ENCODE peak calls at places on chromosomes 3 and 15, in nine cellular contexts. One of them, this sample, is unnamed.

GRCh38 chr15:69338535-69339213 is 40.0 kb downstream of the PAQR5 start:
- DNase-seq in lung: no peak
- DNase-seq in heart left ventricle: no peak
- DNase-seq in AG04450: no peak
- DNase-seq in vagina: no peak
- DNase-seq in fibroblast of lung: peak
- DNase-seq in PC-9: no peak
- DNase-seq in A549: no peak
- DNase-seq in Panc1: no peak
- DNase-seq in this sample: no peak

GRCh38 chr3:148466143-148466542 is 231.6 kb upstream of the AGTR1 start:
- DNase-seq in heart left ventricle: no peak
- DNase-seq in fibroblast of lung: peak
- DNase-seq in A549: no peak
- DNase-seq in AG04450: no peak
- DNase-seq in lung: no peak
- DNase-seq in PC-9: no peak
- DNase-seq in vagina: no peak
- DNase-seq in Panc1: no peak
- DNase-seq in this sample: no peak

GRCh38 chr3:184289426-184289938 is 9.6 kb upstream of the PSMD2 start:
- DNase-seq in lung: peak
- DNase-seq in fibroblast of lung: peak
- DNase-seq in Panc1: peak
- DNase-seq in AG04450: no peak
- DNase-seq in PC-9: peak
- DNase-seq in heart left ventricle: no peak
- DNase-seq in A549: peak
- DNase-seq in vagina: no peak
- DNase-seq in this sample: peak

GRCh38 chr3:54278960-54279359 is 156.6 kb downstream of the CACNA2D3 start:
- DNase-seq in A549: no peak
- DNase-seq in AG04450: no peak
- DNase-seq in heart left ventricle: no peak
- DNase-seq in lung: no peak
- DNase-seq in Panc1: no peak
- DNase-seq in fibroblast of lung: peak
- DNase-seq in vagina: no peak
- DNase-seq in PC-9: no peak
- DNase-seq in this sample: no peak

GRCh38 chr15:55403531-55403930 is 4.6 kb downstream of the CCPG1 start:
- DNase-seq in vagina: no peak
- DNase-seq in fibroblast of lung: peak
- DNase-seq in Panc1: no peak
- DNase-seq in heart left ventricle: no peak
- DNase-seq in PC-9: peak
- DNase-seq in AG04450: no peak
- DNase-seq in lung: no peak
- DNase-seq in A549: no peak
- DNase-seq in this sample: no peak

GRCh38 chr15:101092186-101092866 is 159.5 kb downstream of the CHSY1 start:
- DNase-seq in Panc1: no peak
- DNase-seq in vagina: no peak
- DNase-seq in lung: no peak
- DNase-seq in A549: no peak
- DNase-seq in AG04450: no peak
- DNase-seq in fibroblast of lung: peak
- DNase-seq in heart left ventricle: no peak
- DNase-seq in PC-9: no peak
- DNase-seq in this sample: peak

GRCh38 chr3:87167634-87168456 is 59.3 kb upstream of the CHMP2B start:
- DNase-seq in heart left ventricle: no peak
- DNase-seq in fibroblast of lung: peak
- DNase-seq in PC-9: no peak
- DNase-seq in A549: peak
- DNase-seq in Panc1: peak
- DNase-seq in lung: no peak
- DNase-seq in vagina: no peak
- DNase-seq in AG04450: no peak
- DNase-seq in this sample: no peak

GRCh38 chr15:73575636-73576247 is 57.4 kb downstream of the NPTN start:
- DNase-seq in fibroblast of lung: peak
- DNase-seq in lung: no peak
- DNase-seq in PC-9: no peak
- DNase-seq in heart left ventricle: peak
- DNase-seq in Panc1: no peak
- DNase-seq in AG04450: no peak
- DNase-seq in vagina: no peak
- DNase-seq in A549: no peak
- DNase-seq in this sample: no peak

GRCh38 chr15:76285241-76285825 is 25.9 kb downstream of the ETFA start:
- DNase-seq in PC-9: no peak
- DNase-seq in fibroblast of lung: no peak
- DNase-seq in vagina: no peak
- DNase-seq in AG04450: no peak
- DNase-seq in heart left ventricle: no peak
- DNase-seq in lung: no peak
- DNase-seq in Panc1: no peak
- DNase-seq in A549: peak
- DNase-seq in this sample: no peak

GRCh38 chr3:26652157-26652556 is 29.6 kb downstream of the LRRC3B start:
- DNase-seq in heart left ventricle: peak
- DNase-seq in vagina: no peak
- DNase-seq in fibroblast of lung: no peak
- DNase-seq in lung: no peak
- DNase-seq in PC-9: no peak
- DNase-seq in Panc1: no peak
- DNase-seq in A549: no peak
- DNase-seq in AG04450: no peak
- DNase-seq in this sample: no peak

GRCh38 chr3:190644766-190645165 is 130.9 kb downstream of the IL1RAP start:
- DNase-seq in AG04450: peak
- DNase-seq in PC-9: no peak
- DNase-seq in Panc1: no peak
- DNase-seq in heart left ventricle: no peak
- DNase-seq in fibroblast of lung: peak
- DNase-seq in vagina: no peak
- DNase-seq in A549: no peak
- DNase-seq in lung: no peak
- DNase-seq in this sample: no peak

GRCh38 chr3:16476636-16477035 is 36.9 kb downstream of the RFTN1 start:
- DNase-seq in fibroblast of lung: peak
- DNase-seq in A549: no peak
- DNase-seq in lung: no peak
- DNase-seq in heart left ventricle: no peak
- DNase-seq in Panc1: no peak
- DNase-seq in AG04450: peak
- DNase-seq in vagina: no peak
- DNase-seq in PC-9: no peak
- DNase-seq in this sample: no peak

GRCh38 chr3:73461582-73461981 is 163.2 kb downstream of the PDZRN3 start:
- DNase-seq in AG04450: no peak
- DNase-seq in heart left ventricle: no peak
- DNase-seq in A549: no peak
- DNase-seq in Panc1: no peak
- DNase-seq in vagina: no peak
- DNase-seq in fibroblast of lung: no peak
- DNase-seq in PC-9: no peak
- DNase-seq in lung: no peak
- DNase-seq in this sample: no peak

GRCh38 chr3:186109897-186110803 is 1.3 kb upstream of the ETV5 start:
- DNase-seq in lung: no peak
- DNase-seq in PC-9: peak
- DNase-seq in AG04450: no peak
- DNase-seq in fibroblast of lung: peak
- DNase-seq in heart left ventricle: peak
- DNase-seq in A549: peak
- DNase-seq in vagina: no peak
- DNase-seq in Panc1: no peak
- DNase-seq in this sample: no peak

DNA sequence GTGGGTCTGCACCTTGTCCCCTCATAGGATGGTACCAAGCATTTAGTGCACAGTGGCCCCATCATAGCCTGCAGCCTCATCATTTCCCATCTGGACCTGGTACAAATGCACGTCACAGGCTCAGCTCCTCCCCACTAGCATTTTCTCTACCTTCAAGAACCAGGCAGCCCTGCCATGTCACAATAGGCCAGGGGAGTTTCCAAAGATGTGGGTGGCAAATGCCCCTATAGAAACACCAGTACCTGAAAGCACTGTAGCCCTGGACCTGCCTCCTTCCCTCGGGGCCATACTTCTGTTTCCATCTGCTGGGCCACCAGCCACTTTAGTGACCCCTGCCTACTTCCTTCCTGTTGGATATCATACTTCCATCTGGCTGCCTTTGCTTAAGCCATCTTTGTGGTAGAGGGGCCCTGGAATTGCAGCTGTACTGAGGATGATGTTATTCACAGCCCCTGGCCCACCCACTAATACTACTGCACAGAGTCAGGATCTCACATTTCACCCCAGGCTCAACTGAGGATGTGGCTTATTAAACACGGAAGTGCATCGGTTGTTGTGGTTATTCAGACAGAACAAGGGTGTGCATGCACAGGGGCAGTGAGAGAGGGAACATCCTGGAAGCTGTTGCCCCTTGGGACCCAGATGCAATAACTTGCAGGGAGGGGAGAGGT is 3.8 kb downstream of the TCTA start:
- DNase-seq in Panc1: no peak
- DNase-seq in PC-9: no peak
- DNase-seq in lung: no peak
- DNase-seq in heart left ventricle: no peak
- DNase-seq in vagina: no peak
- DNase-seq in AG04450: no peak
- DNase-seq in fibroblast of lung: no peak
- DNase-seq in A549: no peak
- DNase-seq in this sample: peak
- H3K4me3 ChIP-seq in Panc1: no peak
- H3K4me3 ChIP-seq in PC-9: no peak
- H3K4me3 ChIP-seq in lung: no peak
- H3K4me3 ChIP-seq in heart left ventricle: no peak
- H3K4me3 ChIP-seq in vagina: no peak
- H3K4me3 ChIP-seq in AG04450: no peak
- H3K4me3 ChIP-seq in fibroblast of lung: no peak
- H3K4me3 ChIP-seq in A549: no peak
- H3K4me3 ChIP-seq in this sample: no peak

GRCh38 chr3:47120138-47120537 is 43.8 kb downstream of the SETD2 start:
- DNase-seq in Panc1: no peak
- DNase-seq in lung: no peak
- DNase-seq in AG04450: no peak
- DNase-seq in A549: no peak
- DNase-seq in vagina: no peak
- DNase-seq in PC-9: no peak
- DNase-seq in heart left ventricle: no peak
- DNase-seq in fibroblast of lung: no peak
- DNase-seq in this sample: no peak
- TF ChIP-seq CTCF in Panc1: no peak
- TF ChIP-seq CTCF in lung: no peak
- TF ChIP-seq CTCF in AG04450: no peak
- TF ChIP-seq CTCF in A549: no peak
- TF ChIP-seq CTCF in vagina: no peak
- TF ChIP-seq CTCF in PC-9: no peak
- TF ChIP-seq CTCF in heart left ventricle: no peak
- TF ChIP-seq CTCF in fibroblast of lung: no peak
- TF ChIP-seq CTCF in this sample: no peak

GRCh38 chr15:64070965-64071851 is 22.4 kb downstream of the CIAO2A start:
- DNase-seq in heart left ventricle: peak
- DNase-seq in vagina: no peak
- DNase-seq in fibroblast of lung: peak
- DNase-seq in PC-9: no peak
- DNase-seq in lung: peak
- DNase-seq in Panc1: peak
- DNase-seq in AG04450: peak
- DNase-seq in A549: peak
- DNase-seq in this sample: no peak

GRCh38 chr15:64071931-64072765 is 21.5 kb downstream of the CIAO2A start:
- DNase-seq in vagina: no peak
- DNase-seq in AG04450: no peak
- DNase-seq in fibroblast of lung: no peak
- DNase-seq in A549: no peak
- DNase-seq in lung: no peak
- DNase-seq in heart left ventricle: no peak
- DNase-seq in PC-9: no peak
- DNase-seq in Panc1: no peak
- DNase-seq in this sample: no peak

GRCh38 chr15:64070106-64070505 is 23.5 kb downstream of the CIAO2A start:
- DNase-seq in fibroblast of lung: no peak
- DNase-seq in vagina: no peak
- DNase-seq in Panc1: no peak
- DNase-seq in heart left ventricle: no peak
- DNase-seq in A549: no peak
- DNase-seq in PC-9: no peak
- DNase-seq in AG04450: no peak
- DNase-seq in lung: no peak
- DNase-seq in this sample: no peak

GRCh38 chr15:64068133-64068532 is 21.8 kb upstream of the DAPK2 start:
- DNase-seq in A549: no peak
- DNase-seq in vagina: no peak
- DNase-seq in fibroblast of lung: no peak
- DNase-seq in PC-9: no peak
- DNase-seq in heart left ventricle: no peak
- DNase-seq in Panc1: no peak
- DNase-seq in lung: no peak
- DNase-seq in AG04450: no peak
- DNase-seq in this sample: no peak

GRCh38 chr15:64072812-64073211 is 20.8 kb downstream of the CIAO2A start:
- DNase-seq in AG04450: no peak
- DNase-seq in vagina: no peak
- DNase-seq in A549: no peak
- DNase-seq in fibroblast of lung: no peak
- DNase-seq in heart left ventricle: no peak
- DNase-seq in lung: no peak
- DNase-seq in Panc1: no peak
- DNase-seq in PC-9: no peak
- DNase-seq in this sample: no peak
- H3K27ac ChIP-seq in AG04450: no peak
- H3K27ac ChIP-seq in vagina: peak
- H3K27ac ChIP-seq in A549: no peak
- H3K27ac ChIP-seq in fibroblast of lung: no peak
- H3K27ac ChIP-seq in heart left ventricle: no peak
- H3K27ac ChIP-seq in lung: no peak
- H3K27ac ChIP-seq in Panc1: no peak
- H3K27ac ChIP-seq in PC-9: no peak
- H3K27ac ChIP-seq in this sample: no peak

DNA sequence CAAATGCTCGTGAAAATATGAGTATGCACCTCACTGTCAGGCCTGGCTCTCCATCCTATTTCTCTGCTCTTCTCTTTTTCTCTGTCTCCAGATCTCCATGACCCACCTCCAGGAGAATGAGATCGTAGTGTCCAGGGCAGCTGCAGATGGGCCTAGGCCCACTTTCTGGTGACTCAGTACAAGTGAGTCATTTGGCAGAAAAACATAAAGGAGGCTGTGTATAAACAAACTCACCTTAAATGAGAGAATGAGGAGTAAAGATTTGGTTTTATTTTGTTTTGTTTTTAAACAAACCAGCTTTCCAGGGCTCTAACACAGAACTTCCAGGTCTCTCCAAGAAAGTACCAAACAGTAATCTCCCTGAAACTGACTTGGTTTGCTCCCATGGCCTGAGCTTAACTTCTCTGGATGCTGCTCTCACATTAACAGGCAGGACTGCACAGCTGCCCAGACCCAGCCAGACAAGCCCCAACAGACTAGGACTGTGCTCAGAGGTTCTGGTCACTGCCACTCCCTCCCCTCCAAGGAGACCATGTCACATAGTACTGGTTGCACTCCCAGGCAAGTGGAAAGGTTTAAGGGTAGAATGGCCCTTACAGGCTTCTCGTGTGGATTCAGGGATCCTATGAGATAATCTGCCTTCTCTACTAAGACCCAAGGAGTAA is 1.5 kb upstream of the HEG1 start:
- DNase-seq in fibroblast of lung: peak
- DNase-seq in Panc1: no peak
- DNase-seq in lung: no peak
- DNase-seq in A549: no peak
- DNase-seq in heart left ventricle: no peak
- DNase-seq in AG04450: peak
- DNase-seq in PC-9: peak
- DNase-seq in vagina: no peak
- DNase-seq in this sample: no peak
- H3K4me3 ChIP-seq in fibroblast of lung: no peak
- H3K4me3 ChIP-seq in Panc1: no peak
- H3K4me3 ChIP-seq in lung: no peak
- H3K4me3 ChIP-seq in A549: no peak
- H3K4me3 ChIP-seq in heart left ventricle: no peak
- H3K4me3 ChIP-seq in AG04450: no peak
- H3K4me3 ChIP-seq in PC-9: no peak
- H3K4me3 ChIP-seq in vagina: no peak
- H3K4me3 ChIP-seq in this sample: no peak